ENCODE peak calls at places on chromosomes 13 and 19, in eight cellular contexts. N, U, S, H, Q, G, X and A are unnamed samples.

GRCh38 chr13:50386527-50387123 is 371.4 kb downstream of the KCNRG start:
- DNase-seq in N (no peak), U (no peak), S (no peak), H (peak; percentile 82), Q (no peak), G (peak; percentile 61), X (no peak), A (no peak)

GRCh38 chr19:3655402-3656072 is 28.9 kb upstream of the CACTIN start:
- DNase-seq in N (no peak), U (no peak), S (no peak), H (peak; percentile 95), Q (no peak), G (no peak), X (peak; percentile 37), A (no peak)

GRCh38 chr19:13865578-13866462 is 11.1 kb upstream of the NANOS3 start:
- DNase-seq in N (no peak), U (no peak), S (no peak), H (no peak), Q (peak; percentile 45), G (peak; percentile 39), X (no peak), A (peak; percentile 60)

GRCh38 chr13:77988355-77988754 is 69.7 kb upstream of the EDNRB start:
- DNase-seq in N (no peak), U (no peak), S (no peak), H (no peak), Q (no peak), G (no peak), X (no peak), A (no peak)

GRCh38 chr13:30710442-30710841 is 24.9 kb upstream of the ALOX5AP start:
- DNase-seq in N (no peak), U (no peak), S (no peak), H (no peak), Q (no peak), G (no peak), X (no peak), A (no peak)

GRCh38 chr19:18023596-18024212 is 15.7 kb downstream of the ARRDC2 start:
- DNase-seq in N (no peak), U (peak; percentile 78), S (no peak), H (no peak), Q (peak; percentile 95), G (no peak), X (peak; percentile 78), A (peak; percentile 74)

GRCh38 chr13:98182589-98182988 is 5.5 kb upstream of the RNF113B start:
- DNase-seq in N (no peak), U (no peak), S (no peak), H (no peak), Q (no peak), G (no peak), X (no peak), A (no peak)

GRCh38 chr19:54189020-54189667 is at the start of gene MBOAT7:
- DNase-seq in N (no peak), U (no peak), S (no peak), H (no peak), Q (no peak), G (no peak), X (no peak), A (no peak)

GRCh38 chr19:926595-927043 is 784 bp downstream of the ARID3A start:
- DNase-seq in N (no peak), U (no peak), S (no peak), H (no peak), Q (peak; percentile 68), G (peak; percentile 54), X (peak; percentile 77), A (peak; percentile 78)

GRCh38 chr19:57587529-57587928 is 3.6 kb downstream of the ZIK1 start:
- DNase-seq in N (no peak), U (no peak), S (no peak), H (peak; percentile 87), Q (no peak), G (no peak), X (no peak), A (no peak)

GRCh38 chr13:28657784-28658538 is 969 bp upstream of the POMP start:
- DNase-seq in N (no peak), U (no peak), S (no peak), H (peak; percentile 58), Q (no peak), G (no peak), X (no peak), A (no peak)

GRCh38 chr13:23159205-23159586 is 21.6 kb upstream of the SGCG start:
- DNase-seq in N (no peak), U (no peak), S (no peak), H (peak; percentile 13), Q (no peak), G (peak; percentile 66), X (no peak), A (no peak)

GRCh38 chr13:46160065-46160464 is 21.9 kb downstream of the LCP1 start:
- DNase-seq in N (no peak), U (no peak), S (no peak), H (no peak), Q (no peak), G (no peak), X (no peak), A (no peak)

GRCh38 chr19:29477831-29478577 is 47.8 kb upstream of the VSTM2B start:
- DNase-seq in N (no peak), U (no peak), S (no peak), H (no peak), Q (no peak), G (no peak), X (no peak), A (no peak)

GRCh38 chr13:92225861-92226260 is 827.4 kb downstream of the GPC5 start:
- DNase-seq in N (no peak), U (no peak), S (no peak), H (no peak), Q (no peak), G (no peak), X (no peak), A (no peak)

GRCh38 chr13:96075953-96076543 is 13.9 kb upstream of the HS6ST3 start:
- DNase-seq in N (no peak), U (no peak), S (no peak), H (peak; percentile 23), Q (no peak), G (peak; percentile 22), X (no peak), A (no peak)

GRCh38 chr19:13008926-13009787 is 13.9 kb downstream of the NFIX start:
- DNase-seq in N (no peak), U (no peak), S (no peak), H (no peak), Q (no peak), G (no peak), X (no peak), A (no peak)

GRCh38 chr19:46493236-46494114 is 2.2 kb downstream of the PNMA8B start:
- DNase-seq in N (no peak), U (no peak), S (no peak), H (no peak), Q (peak; percentile 56), G (no peak), X (peak; percentile 21), A (no peak)

GRCh38 chr13:112931028-112931934 is 37.7 kb upstream of the MCF2L start:
- DNase-seq in N (no peak), U (peak; percentile 64), S (peak; percentile 67), H (peak; percentile 76), Q (no peak), G (peak; percentile 58), X (peak; percentile 57), A (no peak)
- TF ChIP-seq CTCF in N (no peak), U (peak; percentile 78), S (peak; percentile 45), H (peak; percentile 67), Q (peak; percentile 31), G (peak; percentile 86), X (peak; percentile 74), A (peak; percentile 19)

GRCh38 chr13:40479196-40479845 is 187.1 kb downstream of the FOXO1 start:
- DNase-seq in N (no peak), U (no peak), S (no peak), H (no peak), Q (no peak), G (no peak), X (no peak), A (no peak)

GRCh38 chr13:40478775-40479174 is 187.7 kb downstream of the FOXO1 start:
- DNase-seq in N (no peak), U (no peak), S (no peak), H (no peak), Q (no peak), G (no peak), X (no peak), A (no peak)

GRCh38 chr13:40483601-40484000 is 182.8 kb downstream of the FOXO1 start:
- DNase-seq in N (no peak), U (no peak), S (no peak), H (no peak), Q (peak; percentile 51), G (no peak), X (no peak), A (no peak)

GRCh38 chr13:40480012-40480914 is 186.2 kb downstream of the FOXO1 start:
- DNase-seq in N (peak; percentile 60), U (no peak), S (no peak), H (no peak), Q (no peak), G (peak; percentile 9), X (no peak), A (no peak)

GRCh38 chr13:40480915-40481525 is 185.4 kb downstream of the FOXO1 start:
- DNase-seq in N (no peak), U (no peak), S (no peak), H (no peak), Q (no peak), G (no peak), X (no peak), A (no peak)
- H3K4me1 ChIP-seq in N (peaks cover 42% of the 10 kb centered on the region), U (no peaks in the 10 kb centered on the region), S (peaks cover 7% of the 10 kb centered on the region), H (no peaks in the 10 kb centered on the region), Q (peaks cover 51% of the 10 kb centered on the region), G (peaks cover 41% of the 10 kb centered on the region), X (peaks cover 5% of the 10 kb centered on the region), A (peaks cover 2% of the 10 kb centered on the region)

GRCh38 chr13:19150712-19151228 is 30.9 kb downstream of the TUBA3C start:
- DNase-seq in N (no peak), U (no peak), S (no peak), H (no peak), Q (peak; percentile 20), G (no peak), X (no peak), A (no peak)
- H3K9me3 ChIP-seq in N (no peaks in the 10 kb centered on the region), U (no peaks in the 10 kb centered on the region), S (no peaks in the 10 kb centered on the region), H (peaks cover 56% of the 10 kb centered on the region), Q (peaks cover 6% of the 10 kb centered on the region), G (no peaks in the 10 kb centered on the region), X (no peaks in the 10 kb centered on the region), A (peaks cover 74% of the 10 kb centered on the region)

DNA sequence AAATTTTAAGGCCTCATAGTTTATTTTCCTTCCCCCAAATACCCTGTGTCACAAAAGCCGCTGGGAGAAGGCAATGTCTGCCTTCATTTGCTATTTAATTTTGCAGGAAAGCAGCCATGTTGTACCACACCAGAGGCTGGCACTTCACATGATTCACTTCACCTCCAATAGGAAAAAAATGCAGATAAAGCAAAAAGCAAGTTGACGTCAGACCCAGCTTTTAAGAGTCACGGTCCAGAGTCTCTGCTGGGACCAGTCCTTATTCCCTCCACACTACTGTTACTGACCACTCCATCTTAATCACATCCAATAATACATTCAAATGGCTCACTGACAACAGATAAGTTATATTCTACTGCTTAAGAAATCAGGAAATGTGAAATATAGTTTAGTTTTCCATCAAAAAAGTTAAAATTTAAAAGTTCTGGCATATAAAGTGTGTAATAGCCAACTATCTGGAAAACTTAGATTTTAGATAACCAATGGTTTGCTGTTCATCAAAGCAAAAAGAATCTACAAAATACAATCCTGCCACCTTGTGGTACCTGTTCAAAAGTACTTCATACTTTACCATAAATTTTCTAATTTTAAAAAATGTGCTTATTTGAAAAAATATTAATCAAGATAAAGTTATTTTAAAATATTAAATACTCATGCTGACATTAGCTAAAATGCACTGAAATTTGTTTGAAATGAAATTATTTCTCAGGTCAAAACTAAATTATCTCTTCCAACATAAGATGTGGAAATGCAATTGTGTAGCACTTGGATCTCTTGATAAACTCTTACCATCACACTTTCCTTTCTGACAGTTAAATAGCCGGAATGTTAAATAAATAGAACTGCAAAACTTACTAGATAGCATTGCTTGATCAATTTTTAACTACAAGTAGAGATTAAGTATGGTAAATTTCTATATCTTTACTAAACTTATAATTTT is 97.3 kb downstream of the SERP2 start:
- DNase-seq in N (no peak), U (no peak), S (no peak), H (peak; percentile 40), Q (no peak), G (peak; percentile 56), X (no peak), A (no peak)
- TF ChIP-seq CTCF in N (peak; percentile 6), U (peak; percentile 56), S (peak; percentile 55), H (peak; percentile 56), Q (peak; percentile 54), G (peak; percentile 39), X (peak; percentile 45), A (no peak)